ENCODE peak calls at places on chromosomes 12 and 14, in four cellular contexts. A is HepG2; T is trophoblast cell; W is CD4-positive, CD25-positive, alpha-beta regulatory T cell. M is an unnamed sample. For H3K36me3, the result is how much of the 10 kb centered on the place peaks cover.

GRCh38 chr12:20390846-20391245 is 22.5 kb downstream of the PDE3A start:
- DNase-seq in T (no peak), A (no peak), W (no peak), M (no peak)

GRCh38 chr14:100533647-100534485 is 53.4 kb downstream of the BEGAIN start:
- DNase-seq in A (no peak), W (peak), T (no peak), M (peak)

GRCh38 chr12:80262372-80263170 is 163.2 kb downstream of the OTOGL start:
- DNase-seq in W (no peak), A (no peak), T (peak), M (no peak)

GRCh38 chr14:22589096-22589839 is at the start of gene DAD1:
- DNase-seq in T (peak), A (peak), W (peak), M (peak)

GRCh38 chr14:55711171-55711811 is 131.3 kb downstream of the KTN1 start:
- DNase-seq in A (no peak), T (peak), W (no peak), M (no peak)

GRCh38 chr14:65054471-65055085 is 47.7 kb downstream of the MAX start:
- DNase-seq in A (no peak), W (no peak), T (no peak), M (no peak)

GRCh38 chr14:56129092-56129491 is 10.9 kb downstream of the PELI2 start:
- DNase-seq in A (no peak), W (no peak), T (no peak), M (peak)

GRCh38 chr14:52876311-52876710 is 74.5 kb downstream of the FERMT2 start:
- DNase-seq in W (no peak), A (no peak), T (peak), M (no peak)

GRCh38 chr14:68824517-68825347 is 31.9 kb upstream of the ZFP36L1 start:
- DNase-seq in W (peak), T (peak), A (peak), M (peak)

GRCh38 chr12:106288510-106289195 is 13.9 kb upstream of the TCP11L2 start:
- DNase-seq in T (peak), A (peak), W (no peak), M (no peak)

GRCh38 chr12:29320295-29321090 is 60.5 kb downstream of the ERGIC2 start:
- DNase-seq in W (no peak), A (peak), T (no peak), M (no peak)

GRCh38 chr12:67425394-67425793 is 156.2 kb downstream of the CAND1 start:
- DNase-seq in T (no peak), W (no peak), A (no peak), M (no peak)

GRCh38 chr12:123395236-123395635 is 11.3 kb downstream of the KMT5A start:
- DNase-seq in W (no peak), T (no peak), A (no peak), M (no peak)

GRCh38 chr12:94149781-94150482 is 1.6 kb downstream of the PLXNC1 start:
- DNase-seq in T (no peak), W (no peak), A (no peak), M (peak)

GRCh38 chr12:6554168-6554989 is 1.5 kb downstream of the IFFO1 start:
- DNase-seq in A (peak), T (peak), W (peak), M (peak)

GRCh38 chr12:27542628-27543027 is 18.6 kb downstream of the PPFIBP1 start:
- DNase-seq in A (no peak), W (no peak), T (peak), M (no peak)

GRCh38 chr14:83467811-83468210 is 1934.2 kb upstream of the SEL1L start:
- DNase-seq in W (no peak), A (no peak), T (no peak), M (no peak)

GRCh38 chr12:7758346-7758745 is 6.7 kb upstream of the NANOGNB start:
- DNase-seq in T (no peak), W (no peak), A (no peak), M (peak)

GRCh38 chr12:103966736-103967135 is 1.1 kb downstream of the TDG start:
- DNase-seq in W (no peak), A (no peak), T (peak), M (no peak)

GRCh38 chr14:93729993-93730392 is 58.3 kb downstream of the PRIMA1 start:
- DNase-seq in W (no peak), T (no peak), A (no peak), M (no peak)

GRCh38 chr12:67701121-67701520 is 52.6 kb downstream of the DYRK2 start:
- DNase-seq in A (no peak), T (no peak), W (no peak), M (no peak)

GRCh38 chr12:54125950-54126695 is 62.7 kb downstream of the SMUG1 start:
- DNase-seq in T (no peak), A (no peak), W (no peak), M (peak)

GRCh38 chr14:24851837-24852236 is 198.1 kb downstream of the STXBP6 start:
- DNase-seq in W (no peak), T (no peak), A (no peak), M (no peak)

GRCh38 chr14:99718031-99718810 is 34.1 kb downstream of the CYP46A1 start:
- DNase-seq in W (no peak), T (no peak), A (no peak), M (peak)

GRCh38 chr12:56145218-56145617 is 7.2 kb upstream of the MYL6B start:
- DNase-seq in W (no peak), A (no peak), T (no peak), M (no peak)
- H3K36me3 ChIP-seq in W (half or more), A (under half), T (under half), M (under half)

GRCh38 chr14:102892660-102893059 is 29.8 kb upstream of the AMN start:
- DNase-seq in W (no peak), T (no peak), A (no peak), M (no peak)

GRCh38 chr14:102889615-102890014 is 32.8 kb upstream of the AMN start:
- DNase-seq in T (no peak), A (no peak), W (no peak), M (no peak)

GRCh38 chr14:102891111-102891510 is 31.4 kb upstream of the AMN start:
- DNase-seq in T (no peak), A (no peak), W (no peak), M (no peak)

GRCh38 chr14:102893452-102893851 is 29.0 kb upstream of the AMN start:
- DNase-seq in W (no peak), A (no peak), T (no peak), M (no peak)

DNA sequence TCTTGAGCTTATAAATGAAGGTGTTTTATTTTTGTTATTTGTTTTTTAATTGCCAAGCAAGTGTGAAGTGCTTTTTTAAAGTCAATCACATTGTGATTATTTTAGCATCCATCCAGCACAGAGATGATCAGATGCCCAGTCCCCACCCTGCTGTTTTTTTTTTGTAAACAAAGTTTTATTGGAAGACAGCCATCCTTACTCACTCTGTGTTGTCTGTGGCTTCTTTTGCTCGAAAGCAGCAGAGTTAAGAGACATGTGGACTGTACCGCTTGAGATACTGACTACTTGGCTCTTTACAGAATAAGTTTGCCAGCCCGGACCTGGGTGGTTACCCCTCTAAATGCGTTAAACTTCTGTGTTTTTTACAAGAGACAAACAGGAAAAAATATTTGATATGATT is 30.9 kb upstream of the AMN start:
- DNase-seq in T (no peak), W (no peak), A (no peak), M (no peak)
- H3K36me3 ChIP-seq in T (under half), W (half or more), A (under half), M (under half)

GRCh38 chr12:120168337-120168736 is 26.2 kb downstream of the GCN1 start:
- DNase-seq in T (no peak), A (no peak), W (no peak), M (no peak)
- H3K36me3 ChIP-seq in T (half or more), A (under half), W (half or more), M (under half)

GRCh38 chr12:131009595-131010270 is 56.0 kb downstream of the ADGRD1 start:
- DNase-seq in A (no peak), W (no peak), T (no peak), M (no peak)
- H3K36me3 ChIP-seq in A (under half), W (under half), T (under half), M (under half)

GRCh38 chr14:105455086-105455640 is 19.5 kb upstream of the CRIP2 start:
- DNase-seq in T (no peak), W (no peak), A (no peak), M (no peak)

GRCh38 chr14:105458571-105458970 is 16.1 kb upstream of the CRIP2 start:
- DNase-seq in A (no peak), T (no peak), W (no peak), M (no peak)

GRCh38 chr14:105458010-105458409 is 16.6 kb upstream of the CRIP2 start:
- DNase-seq in W (no peak), A (no peak), T (no peak), M (no peak)

GRCh38 chr14:105455766-105456660 is 18.6 kb upstream of the CRIP2 start:
- DNase-seq in W (no peak), T (no peak), A (no peak), M (no peak)

DNA sequence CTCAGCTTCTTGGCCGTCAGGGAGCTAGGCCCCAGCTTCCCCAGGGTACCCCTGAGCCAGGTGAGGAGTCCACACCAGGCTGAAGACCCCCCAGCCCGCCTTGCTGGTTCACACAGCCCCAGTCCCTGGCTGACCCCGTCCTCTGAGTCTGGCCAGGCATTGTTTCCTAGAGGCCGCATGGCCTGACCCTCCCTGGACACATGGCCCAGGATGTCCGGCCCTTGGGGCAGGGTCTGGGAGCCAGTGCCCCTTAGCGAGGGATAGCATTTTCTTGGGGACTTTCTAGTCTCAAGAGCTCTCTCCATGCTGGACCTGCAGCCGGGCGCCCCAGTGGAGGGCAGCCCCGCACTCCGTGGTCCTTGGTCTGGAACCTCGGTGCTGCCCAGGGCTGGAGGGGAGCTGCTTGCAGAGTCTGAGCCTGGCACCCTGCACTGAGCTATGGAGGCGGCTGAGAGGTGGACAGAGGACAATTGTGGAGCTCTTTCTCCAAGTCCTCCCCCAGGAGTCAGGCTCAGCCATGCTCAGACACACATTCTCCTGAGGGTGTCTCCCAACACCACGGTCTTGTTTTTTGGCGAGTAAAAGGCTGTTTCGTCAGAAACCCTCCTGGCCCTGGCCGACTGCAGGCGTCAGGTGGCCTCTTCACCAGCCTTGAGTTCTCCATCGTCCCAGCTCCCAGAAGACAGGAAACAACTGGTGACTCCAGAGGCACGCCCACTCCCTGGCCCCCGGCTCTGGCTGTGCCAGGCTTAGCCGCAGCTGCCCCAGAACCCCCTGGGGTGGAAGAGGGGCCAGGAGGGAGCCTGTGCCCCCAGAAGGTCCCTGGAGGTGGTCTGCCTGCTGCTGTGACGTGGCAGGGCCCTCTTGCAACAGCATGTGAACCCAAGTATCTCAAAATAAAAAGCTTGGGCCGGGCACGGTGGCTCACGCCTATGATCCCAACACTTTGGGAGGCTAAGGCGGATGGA is 17.6 kb upstream of the CRIP2 start:
- DNase-seq in W (no peak), A (no peak), T (peak), M (no peak)
- H3K36me3 ChIP-seq in W (under half), A (under half), T (half or more), M (under half)

GRCh38 chr14:35112641-35113040 is 9.1 kb downstream of the PPP2R3C start:
- DNase-seq in T (peak), A (no peak), W (no peak), M (no peak)
- H3K36me3 ChIP-seq in T (under half), A (under half), W (half or more), M (under half)

DNA sequence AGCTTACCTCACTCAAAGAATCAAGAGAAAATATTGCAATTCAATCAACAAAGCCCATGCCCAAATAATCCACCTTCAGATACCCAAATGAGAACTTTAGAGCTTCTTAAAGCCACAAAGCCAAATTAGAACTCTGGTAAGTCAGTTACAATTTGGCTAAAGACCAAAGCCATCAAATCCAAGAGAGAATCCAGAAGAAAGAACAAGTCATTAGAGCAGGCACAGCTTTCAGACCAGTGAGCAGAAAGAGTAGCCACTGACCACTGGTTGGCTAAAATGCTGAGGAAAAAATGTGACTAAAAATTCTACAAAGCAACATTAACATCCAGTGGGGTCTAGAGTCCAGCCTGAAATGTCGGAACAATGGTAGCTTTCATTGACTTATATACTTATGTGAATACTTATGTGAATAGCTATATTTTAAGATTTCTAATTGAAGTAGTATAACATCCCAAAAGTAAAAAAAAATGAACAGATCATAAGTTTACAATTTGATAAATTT is 735.2 kb upstream of the TBX3 start:
- DNase-seq in W (no peak), T (no peak), A (peak), M (no peak)
- H3K36me3 ChIP-seq in W (under half), T (under half), A (under half), M (under half)

DNA sequence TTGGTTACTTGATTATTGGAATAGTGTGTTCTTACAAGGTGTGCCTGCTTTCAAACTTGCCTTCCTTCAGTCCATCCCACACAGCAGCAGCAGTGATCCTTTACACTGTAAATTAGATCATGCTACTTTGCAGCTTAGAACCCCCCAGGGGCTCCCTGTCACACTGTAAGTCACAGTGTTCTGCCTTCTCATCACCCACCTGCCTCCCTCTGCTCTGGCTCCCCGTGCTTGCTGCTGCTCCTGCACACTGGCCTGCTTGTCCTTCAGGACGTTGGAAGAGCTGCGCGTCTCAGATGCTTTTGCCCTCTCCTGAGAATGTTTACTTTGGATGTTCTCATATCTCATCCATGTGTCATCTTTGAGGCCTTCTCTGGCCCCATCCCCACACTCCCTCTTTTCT is 27.3 kb downstream of the ZC3H14 start:
- DNase-seq in T (no peak), W (no peak), A (no peak), M (no peak)
- H3K36me3 ChIP-seq in T (under half), W (half or more), A (under half), M (under half)